ENCODE peak calls at places on chromosomes 3 and 15, in eight cellular contexts. Y is fibroblast of mammary gland, W is MCF 10A, Q is heart left ventricle, Z is astrocyte of the spinal cord, U is left ventricle myocardium inferior, N is AG09309, A is sigmoid colon. X is an unnamed sample.
A peak's percentile ranks its signal among the peaks of the same experiment; 100 is the strongest.

GRCh38 chr15:27410986-27411385 is 440.0 kb downstream of the GABRG3 start:
- DNase-seq in Y (no peak), W (no peak), Q (no peak), Z (peak; percentile 82), U (no peak), N (no peak), A (no peak), X (no peak)

GRCh38 chr3:193910310-193910709 is 225.6 kb upstream of the HES1 start:
- DNase-seq in Y (no peak), W (no peak), Q (no peak), Z (no peak), U (no peak), N (no peak), A (no peak), X (no peak)

GRCh38 chr3:142945023-142945422 is 18.5 kb downstream of the PAQR9 start:
- DNase-seq in Y (no peak), W (no peak), Q (no peak), Z (no peak), U (no peak), N (no peak), A (no peak), X (no peak)

GRCh38 chr3:17491601-17492000 is 250.8 kb downstream of the TBC1D5 start:
- DNase-seq in Y (peak; percentile 79), W (peak; percentile 70), Q (no peak), Z (peak; percentile 87), U (no peak), N (peak; percentile 25), A (no peak), X (peak; percentile 85)

GRCh38 chr3:195895078-195895899 is 13.1 kb downstream of the TNK2 start:
- DNase-seq in Y (no peak), W (peak; percentile 55), Q (peak; percentile 62), Z (no peak), U (peak; percentile 49), N (no peak), A (peak; percentile 73), X (peak; percentile 17)

GRCh38 chr3:12990306-12990705 is 82.9 kb downstream of the IQSEC1 start:
- DNase-seq in Y (no peak), W (no peak), Q (no peak), Z (no peak), U (no peak), N (no peak), A (no peak), X (no peak)

GRCh38 chr3:127836004-127836882 is 13.9 kb upstream of the MGLL start:
- DNase-seq in Y (no peak), W (no peak), Q (no peak), Z (no peak), U (no peak), N (no peak), A (no peak), X (no peak)

GRCh38 chr3:12901631-12902045 is 60.3 kb upstream of the RPL32 start:
- DNase-seq in Y (no peak), W (no peak), Q (peak; percentile 22), Z (no peak), U (no peak), N (no peak), A (no peak), X (no peak)

GRCh38 chr3:41681479-41681878 is 280.4 kb downstream of the ULK4 start:
- DNase-seq in Y (peak; percentile 90), W (peak; percentile 91), Q (no peak), Z (peak; percentile 98), U (no peak), N (peak; percentile 97), A (no peak), X (peak; percentile 83)

GRCh38 chr15:99029358-99029871 is 21.8 kb upstream of the PGPEP1L start:
- DNase-seq in Y (no peak), W (peak; percentile 33), Q (peak; percentile 42), Z (no peak), U (no peak), N (no peak), A (no peak), X (no peak)

GRCh38 chr15:55969582-55969981 is 23.8 kb downstream of the NEDD4 start:
- DNase-seq in Y (no peak), W (peak; percentile 46), Q (no peak), Z (no peak), U (no peak), N (no peak), A (no peak), X (no peak)

GRCh38 chr3:55162031-55162784 is 234.3 kb upstream of the LRTM1 start:
- DNase-seq in Y (peak; percentile 95), W (peak; percentile 58), Q (no peak), Z (peak; percentile 81), U (no peak), N (no peak), A (no peak), X (peak; percentile 56)

GRCh38 chr3:74059301-74059700 is 434.6 kb upstream of the PDZRN3 start:
- DNase-seq in Y (no peak), W (no peak), Q (no peak), Z (peak; percentile 0), U (no peak), N (no peak), A (no peak), X (no peak)

GRCh38 chr3:149552700-149553099 is 78.2 kb downstream of the TM4SF4 start:
- DNase-seq in Y (no peak), W (no peak), Q (no peak), Z (no peak), U (no peak), N (no peak), A (no peak), X (no peak)

GRCh38 chr3:22922317-22922716 is 280.8 kb upstream of the UBE2E2 start:
- DNase-seq in Y (peak; percentile 31), W (peak; percentile 34), Q (no peak), Z (peak; percentile 22), U (no peak), N (no peak), A (no peak), X (peak; percentile 29)

GRCh38 chr3:126858401-126858800 is 124.5 kb upstream of the PLXNA1 start:
- DNase-seq in Y (no peak), W (no peak), Q (no peak), Z (no peak), U (no peak), N (no peak), A (peak; percentile 39), X (no peak)

GRCh38 chr3:58962816-58963215 is 87.0 kb downstream of the CFAP20DC start:
- DNase-seq in Y (peak; percentile 57), W (no peak), Q (no peak), Z (peak; percentile 11), U (no peak), N (peak; percentile 28), A (no peak), X (peak; percentile 58)

GRCh38 chr3:127170794-127171193 is 22.1 kb upstream of the PRR23E start:
- DNase-seq in Y (peak; percentile 77), W (peak; percentile 42), Q (peak; percentile 40), Z (peak; percentile 58), U (no peak), N (peak; percentile 38), A (no peak), X (peak; percentile 40)

GRCh38 chr3:160154033-160154432 is 71.2 kb upstream of the C3orf80 start:
- DNase-seq in Y (peak; percentile 45), W (no peak), Q (no peak), Z (peak; percentile 76), U (no peak), N (peak; percentile 20), A (no peak), X (peak; percentile 25)

GRCh38 chr3:134334231-134334900 is 39.9 kb downstream of the AMOTL2 start:
- DNase-seq in Y (no peak), W (no peak), Q (no peak), Z (peak; percentile 23), U (no peak), N (no peak), A (no peak), X (peak; percentile 88)

GRCh38 chr3:134333522-134334181 is 40.6 kb downstream of the AMOTL2 start:
- DNase-seq in Y (no peak), W (no peak), Q (no peak), Z (peak; percentile 57), U (no peak), N (peak; percentile 90), A (peak; percentile 70), X (peak; percentile 91)

GRCh38 chr3:134332344-134332743 is 41.9 kb downstream of the AMOTL2 start:
- DNase-seq in Y (no peak), W (peak; percentile 61), Q (no peak), Z (no peak), U (no peak), N (no peak), A (no peak), X (no peak)

GRCh38 chr3:134330895-134331810 is 43.1 kb downstream of the AMOTL2 start:
- DNase-seq in Y (no peak), W (peak; percentile 52), Q (no peak), Z (peak; percentile 56), U (no peak), N (peak; percentile 70), A (peak; percentile 85), X (peak; percentile 93)

GRCh38 chr3:134331811-134332199 is 42.4 kb downstream of the AMOTL2 start:
- DNase-seq in Y (no peak), W (peak; percentile 49), Q (no peak), Z (no peak), U (no peak), N (no peak), A (no peak), X (no peak)
- TF ChIP-seq CTCF in Y (no peak), W (no peak), Q (no peak), Z (no peak), U (no peak), N (no peak), A (no peak), X (no peak)

GRCh38 chr3:44198957-44199269 is 42.8 kb upstream of the TOPAZ1 start:
- DNase-seq in Y (no peak), W (no peak), Q (no peak), Z (no peak), U (no peak), N (no peak), A (no peak), X (no peak)
- TF ChIP-seq CTCF in Y (no peak), W (no peak), Q (no peak), Z (no peak), U (no peak), N (no peak), A (no peak), X (no peak)

GRCh38 chr3:10992017-10992945 is at the start of gene SLC6A1:
- DNase-seq in Y (no peak), W (no peak), Q (no peak), Z (no peak), U (no peak), N (no peak), A (no peak), X (no peak)
- TF ChIP-seq CTCF in Y (no peak), W (no peak), Q (peak; percentile 26), Z (no peak), U (no peak), N (no peak), A (no peak), X (no peak)

DNA sequence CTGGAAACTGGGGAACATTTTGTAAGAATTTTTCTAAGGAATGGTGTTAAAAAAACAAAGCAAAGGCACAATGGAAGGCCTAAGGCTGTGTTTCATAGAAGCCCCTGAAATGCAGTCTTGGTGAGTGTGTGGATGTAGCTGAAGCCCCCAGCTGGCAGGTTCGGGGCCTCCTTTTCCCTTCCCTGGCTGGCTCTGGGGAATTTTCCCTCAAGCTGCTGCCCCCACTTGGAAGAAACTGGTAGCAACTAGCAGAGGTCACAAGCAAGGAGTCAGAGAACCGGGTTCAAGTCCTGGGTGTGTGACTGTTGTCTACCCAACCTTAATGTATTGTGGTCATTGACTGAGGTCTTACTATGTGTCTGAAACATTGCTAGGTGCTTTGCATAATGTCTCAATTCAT is 85.3 kb upstream of the MYZAP start:
- DNase-seq in Y (no peak), W (peak; percentile 3), Q (no peak), Z (no peak), U (no peak), N (no peak), A (no peak), X (no peak)
- TF ChIP-seq CTCF in Y (peak; percentile 13), W (no peak), Q (no peak), Z (peak; percentile 23), U (no peak), N (no peak), A (no peak), X (peak; percentile 9)

X was measured in fibroblast of the aortic adventitia.